ENCODE peak calls at places on chromosomes 13 and 19, in five cellular contexts. X is SK-N-SH, C is GM23338, U is HCT116, I is A549. T is an unnamed sample. For H3K4me1, the result is how much of the 10 kb centered on the place peaks cover.

GRCh38 chr19:22515435-22515834 is 93.3 kb upstream of the ZNF98 start:
- DNase-seq in I (no peak), C (no peak), U (no peak), X (no peak), T (no peak)

GRCh38 chr19:2270157-2270571 is 11.8 kb downstream of the PEAK3 start:
- DNase-seq in X (no peak), C (no peak), U (no peak), I (no peak), T (no peak)

GRCh38 chr13:108281941-108282340 is 12.4 kb downstream of the TNFSF13B start:
- DNase-seq in C (no peak), I (no peak), U (no peak), X (no peak), T (no peak)

GRCh38 chr13:44972956-44973581 is 16.2 kb downstream of the NUFIP1 start:
- DNase-seq in X (peak), U (peak), C (peak), I (peak), T (no peak)

GRCh38 chr19:18531485-18531884 is 9.6 kb upstream of the ELL start:
- DNase-seq in C (no peak), U (no peak), I (no peak), X (no peak), T (no peak)

GRCh38 chr19:55383789-55384575 is at the start of gene TMEM238:
- DNase-seq in C (peak), X (peak), U (no peak), I (peak), T (no peak)

GRCh38 chr19:48553676-48554384 is 1.9 kb downstream of the SULT2B1 start:
- DNase-seq in X (peak), U (no peak), I (peak), C (peak), T (no peak)

GRCh38 chr13:43514326-43514725 is 272.4 kb downstream of the ENOX1 start:
- DNase-seq in U (no peak), C (no peak), I (no peak), X (no peak), T (no peak)

GRCh38 chr19:11234486-11235075 is 4.8 kb upstream of the ANGPTL8 start:
- DNase-seq in X (no peak), C (no peak), U (no peak), I (no peak), T (no peak)

GRCh38 chr13:91564422-91564821 is 166.0 kb downstream of the GPC5 start:
- DNase-seq in X (peak), U (no peak), I (no peak), C (no peak), T (no peak)

GRCh38 chr19:17281391-17282304 is at the start of gene ANKLE1:
- DNase-seq in U (no peak), I (no peak), X (peak), C (peak), T (no peak)

DNA sequence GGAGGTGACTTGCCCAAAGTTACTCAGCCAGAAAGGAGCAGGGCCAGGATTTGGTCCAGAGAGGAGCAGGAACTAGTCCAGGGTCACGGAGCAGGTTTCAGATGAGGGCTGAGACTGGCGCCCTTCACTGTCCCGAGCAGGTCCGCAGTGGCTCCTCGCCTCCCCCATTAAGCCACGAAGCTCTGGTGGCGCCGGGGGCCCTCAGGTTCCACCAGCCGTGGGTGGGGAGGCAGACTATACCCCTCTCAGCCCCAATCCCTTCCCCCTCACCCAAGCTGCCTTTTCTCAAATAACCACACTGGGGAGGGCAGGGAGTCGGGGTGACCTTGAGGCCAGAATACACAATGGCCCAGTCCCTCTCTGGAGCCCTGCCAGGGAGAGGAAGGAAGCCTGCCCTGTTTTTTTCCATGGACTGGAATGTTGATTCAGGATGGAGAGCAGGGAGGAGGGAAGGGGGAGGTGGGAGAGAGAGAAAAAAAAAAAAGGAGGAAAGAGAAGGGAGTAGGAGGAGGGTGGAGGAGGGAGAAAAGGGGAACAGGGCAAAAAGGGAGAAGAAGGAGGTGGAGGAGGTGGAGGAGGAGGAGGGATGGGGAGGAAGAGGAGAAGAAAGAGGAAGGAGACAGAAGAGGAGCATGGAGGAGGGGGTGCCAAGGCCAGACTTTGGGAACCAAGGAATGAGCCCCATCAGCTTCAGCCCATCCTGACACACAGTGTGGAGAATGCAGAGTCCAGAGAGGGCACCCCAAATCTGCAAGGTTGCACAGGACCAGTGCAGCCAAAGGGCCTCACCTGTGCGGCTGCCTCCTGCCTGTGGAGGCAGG is 19.7 kb downstream of the CEACAM16 start:
- DNase-seq in U (no peak), I (peak), C (peak), X (no peak), T (no peak)
- TF ChIP-seq REST in U (no peak), I (no peak), C (no peak), X (no peak), T (no peak)

GRCh38 chr13:53340505-53341143 is 312.0 kb downstream of the OLFM4 start:
- DNase-seq in U (no peak), X (no peak), I (no peak), C (no peak), T (no peak)

GRCh38 chr13:53341144-53341510 is 312.5 kb downstream of the OLFM4 start:
- DNase-seq in I (no peak), C (peak), X (no peak), U (no peak), T (no peak)

GRCh38 chr13:53342623-53343022 is 314.0 kb downstream of the OLFM4 start:
- DNase-seq in U (no peak), I (no peak), C (peak), X (no peak), T (no peak)

GRCh38 chr13:53336441-53337160 is 308.0 kb downstream of the OLFM4 start:
- DNase-seq in U (no peak), C (no peak), I (no peak), X (no peak), T (no peak)

DNA sequence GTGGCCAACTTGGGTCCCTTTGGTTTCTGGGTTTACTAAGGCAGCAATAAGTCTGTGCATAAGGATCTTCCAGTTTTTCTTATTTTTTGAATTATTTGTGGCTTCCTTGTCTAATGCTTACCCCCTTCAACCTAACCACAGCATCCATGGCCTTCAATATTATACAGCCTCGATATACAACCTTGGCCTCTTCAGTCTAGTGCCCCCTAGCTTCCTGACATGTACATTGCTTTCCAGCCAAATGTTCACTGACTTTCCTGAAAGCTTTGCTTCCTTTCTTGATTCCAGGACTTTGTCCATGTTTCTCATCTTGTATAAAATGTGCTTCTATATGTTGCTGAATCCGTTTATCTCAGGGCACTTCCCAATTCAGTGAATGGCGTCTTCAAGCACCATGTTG is 310.1 kb downstream of the OLFM4 start:
- DNase-seq in I (no peak), U (no peak), X (no peak), C (no peak), T (no peak)
- TF ChIP-seq CTCF in I (no peak), U (no peak), X (no peak), C (peak), T (peak)

GRCh38 chr19:7200739-7201138 is 93.5 kb downstream of the INSR start:
- DNase-seq in U (no peak), I (no peak), C (no peak), X (no peak), T (no peak)
- H3K4me1 ChIP-seq in U (under half), I (under half), C (under half), X (under half), T (under half)

DNA sequence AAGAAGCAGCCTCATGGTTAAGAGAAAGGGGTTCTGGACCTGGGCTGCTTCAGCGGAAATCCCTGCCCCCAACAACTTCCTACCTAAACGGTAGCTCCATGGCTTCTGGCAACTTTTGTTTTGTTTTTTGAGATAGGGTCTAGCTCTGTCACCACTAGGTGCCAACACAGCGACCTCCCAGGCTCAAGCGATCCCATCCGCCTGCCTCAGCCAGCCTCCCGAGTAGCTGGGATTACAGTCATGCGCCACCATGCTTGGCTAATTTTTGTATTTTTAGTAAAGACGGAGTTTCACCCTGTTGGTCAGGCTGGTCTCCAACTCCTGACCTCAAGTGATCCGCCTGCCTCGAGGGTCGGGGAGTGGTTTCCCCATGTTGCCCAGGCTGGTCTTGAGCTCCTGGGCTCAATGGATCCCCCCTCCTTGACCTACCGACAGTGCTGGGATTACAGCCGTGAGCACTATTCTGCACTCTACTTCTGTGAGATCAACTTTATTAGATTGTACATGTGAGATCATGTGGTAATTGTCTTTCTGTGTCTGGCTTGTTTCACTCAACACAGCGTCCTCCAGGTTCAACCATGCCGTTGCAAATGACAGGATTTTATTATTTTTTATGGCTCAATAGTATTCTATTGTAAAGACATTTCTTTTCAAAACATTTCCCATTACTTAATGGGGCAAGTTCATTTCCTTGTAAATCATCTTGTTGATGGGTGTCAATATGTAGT is 1.3 kb upstream of the OBI1 start:
- DNase-seq in U (no peak), I (peak), X (peak), C (peak), T (no peak)
- TF ChIP-seq REST in U (no peak), I (no peak), X (no peak), C (no peak), T (no peak)

DNA sequence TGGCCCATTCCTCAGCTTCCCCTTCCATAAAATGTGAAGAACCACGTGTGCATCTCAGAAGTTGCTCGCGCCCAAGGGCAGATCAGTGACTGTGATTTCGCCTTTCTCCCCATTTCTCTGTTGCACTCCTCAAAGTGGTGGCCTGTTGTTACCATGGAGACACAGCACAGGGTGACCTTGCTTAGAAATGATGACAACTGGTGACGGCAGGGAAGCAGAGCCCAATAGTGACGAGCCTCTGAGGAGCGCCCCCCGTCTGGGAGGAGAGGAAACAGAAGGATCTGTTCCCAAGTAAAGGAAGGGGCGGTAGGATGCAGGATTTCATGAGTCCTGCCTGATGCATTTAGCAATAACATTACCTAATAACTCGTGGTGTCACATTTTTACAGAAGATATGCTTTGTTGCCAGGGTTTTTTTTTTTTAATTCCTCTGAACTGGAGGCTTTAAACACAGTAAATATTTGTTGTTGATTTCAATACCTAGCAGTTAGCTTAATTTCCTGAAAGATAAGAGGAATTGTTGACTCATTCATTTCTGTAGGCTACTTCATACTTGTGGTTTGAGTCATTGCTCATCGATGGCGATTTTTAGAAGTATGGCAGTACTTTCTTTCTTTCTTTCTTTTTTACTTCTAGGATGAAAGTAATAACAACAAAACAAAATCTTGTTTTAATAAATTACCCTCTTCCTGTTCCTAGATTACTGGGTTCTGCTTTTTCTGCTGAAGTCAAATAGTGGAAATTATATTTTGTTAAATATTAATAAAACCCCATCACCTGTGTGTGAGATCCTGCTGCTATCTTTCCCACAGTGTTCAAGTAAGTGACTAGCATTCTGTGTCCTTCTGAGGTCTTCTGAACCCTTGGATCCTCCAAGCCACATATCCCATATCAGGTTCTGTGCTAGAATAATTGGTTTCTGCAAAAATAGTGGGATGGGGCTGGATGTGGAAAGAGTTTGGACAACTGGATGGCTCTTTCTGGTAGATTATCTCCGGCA is 36.0 kb downstream of the MBNL2 start:
- DNase-seq in C (peak), U (peak), I (peak), X (no peak), T (no peak)
- TF ChIP-seq CTCF in C (peak), U (peak), I (peak), X (peak), T (peak)

DNA sequence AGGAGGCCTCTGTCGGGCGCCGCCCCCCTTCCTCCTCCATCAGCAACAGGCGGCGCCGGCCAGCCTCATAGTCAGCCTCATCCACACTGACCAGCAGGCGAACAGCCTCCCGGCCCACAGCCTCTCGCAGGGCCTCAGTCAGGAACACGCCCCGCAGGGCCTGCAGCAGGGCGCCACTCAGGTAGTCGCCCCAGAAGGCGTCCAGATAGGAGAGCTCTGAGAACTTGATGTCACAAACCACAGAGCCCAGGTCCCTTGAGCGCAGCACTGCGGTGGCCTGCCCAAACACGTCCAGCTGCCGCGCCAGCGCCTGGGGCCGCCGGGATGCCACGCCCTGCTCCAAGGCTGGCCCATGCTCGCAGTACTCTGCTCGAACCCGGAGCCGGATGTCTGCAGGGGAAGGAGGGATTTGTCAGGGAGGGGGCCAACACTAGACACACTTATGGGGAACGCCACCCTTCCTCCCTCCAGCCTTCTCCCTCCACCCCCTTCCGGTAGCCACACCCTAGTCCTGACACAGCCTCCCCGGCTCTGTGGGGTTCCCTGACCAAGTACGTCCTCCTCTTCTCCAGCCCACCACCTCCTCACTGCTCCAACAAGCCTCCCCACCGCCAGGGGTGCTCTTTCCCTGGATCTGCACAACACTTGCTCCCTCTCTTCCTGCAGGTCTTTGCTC is 17.9 kb downstream of the DEDD2 start:
- DNase-seq in I (no peak), C (peak), X (no peak), U (no peak), T (no peak)
- H3K4me1 ChIP-seq in I (under half), C (under half), X (under half), U (under half), T (under half)

DNA sequence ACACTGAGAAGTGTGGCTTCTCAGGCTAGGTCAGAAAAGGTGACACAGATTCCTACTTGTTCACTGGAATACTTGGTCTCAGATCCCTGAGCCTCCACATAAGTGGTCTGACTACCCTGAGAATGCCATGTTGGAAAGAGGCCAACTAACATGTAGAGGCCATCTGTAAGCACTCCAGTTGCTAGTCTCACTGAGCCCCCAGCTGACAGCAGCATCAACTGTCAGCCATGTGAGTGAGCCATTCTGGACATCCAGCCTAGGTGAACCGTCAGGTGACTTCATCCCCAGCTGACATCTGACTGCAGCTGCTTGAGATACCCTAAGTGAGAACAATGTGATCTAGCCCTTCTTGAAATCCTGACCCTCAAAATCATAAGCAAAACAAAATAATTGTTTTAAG is 18.1 kb upstream of the ARL11 start:
- DNase-seq in U (no peak), I (no peak), C (no peak), X (peak), T (no peak)
- TF ChIP-seq REST in U (no peak), I (no peak), C (no peak), X (no peak), T (no peak)

GRCh38 chr19:15810335-15810734 is 5.1 kb downstream of the OR10H1 start:
- DNase-seq in X (no peak), C (no peak), U (no peak), I (no peak), T (no peak)
- TF ChIP-seq CTCF in X (peak), C (no peak), U (peak), I (peak), T (peak)

GRCh38 chr19:42508892-42509444 is 19.3 kb downstream of the CEACAM1 start:
- DNase-seq in C (no peak), U (no peak), X (no peak), I (no peak), T (no peak)
- H3K4me1 ChIP-seq in C (under half), U (under half), X (under half), I (under half), T (under half)